ENCODE peak calls at places on chromosomes 16 and 17, in seven cellular contexts. One of them, this sample, is unnamed.

GRCh38 chr17:20965492-20965891 is 77.3 kb downstream of the USP22 start:
- DNase-seq in HT1080: no peak
- DNase-seq in T-helper 22 cell: no peak
- DNase-seq in HT-29: no peak
- DNase-seq in HEK293T: no peak
- DNase-seq in adipocyte: no peak
- DNase-seq in Calu3: no peak
- DNase-seq in this sample: no peak

GRCh38 chr16:7335991-7336634 is 3.5 kb downstream of the RBFOX1 start:
- DNase-seq in HT1080: no peak
- DNase-seq in T-helper 22 cell: no peak
- DNase-seq in HT-29: no peak
- DNase-seq in HEK293T: no peak
- DNase-seq in adipocyte: no peak
- DNase-seq in Calu3: no peak
- DNase-seq in this sample: no peak

GRCh38 chr16:64094170-64094960 is 1027.5 kb downstream of the CDH11 start:
- DNase-seq in HT1080: no peak
- DNase-seq in T-helper 22 cell: no peak
- DNase-seq in HT-29: no peak
- DNase-seq in HEK293T: no peak
- DNase-seq in adipocyte: peak; percentile 41
- DNase-seq in Calu3: no peak
- DNase-seq in this sample: no peak

GRCh38 chr17:50533720-50534148 is 1.2 kb downstream of the EPN3 start:
- DNase-seq in HT1080: no peak
- DNase-seq in T-helper 22 cell: no peak
- DNase-seq in HT-29: peak; percentile 68
- DNase-seq in HEK293T: no peak
- DNase-seq in adipocyte: peak; percentile 61
- DNase-seq in Calu3: peak; percentile 64
- DNase-seq in this sample: no peak

GRCh38 chr16:11164482-11165270 is 91.3 kb downstream of the SOCS1 start:
- DNase-seq in HT1080: no peak
- DNase-seq in T-helper 22 cell: no peak
- DNase-seq in HT-29: no peak
- DNase-seq in HEK293T: no peak
- DNase-seq in adipocyte: no peak
- DNase-seq in Calu3: no peak
- DNase-seq in this sample: no peak

GRCh38 chr16:62548095-62548494 is 511.9 kb upstream of the CDH8 start:
- DNase-seq in HT1080: no peak
- DNase-seq in T-helper 22 cell: no peak
- DNase-seq in HT-29: no peak
- DNase-seq in HEK293T: no peak
- DNase-seq in adipocyte: no peak
- DNase-seq in Calu3: no peak
- DNase-seq in this sample: no peak

GRCh38 chr16:58105619-58106018 is 23.6 kb downstream of the CFAP20 start:
- DNase-seq in HT1080: no peak
- DNase-seq in T-helper 22 cell: no peak
- DNase-seq in HT-29: no peak
- DNase-seq in HEK293T: no peak
- DNase-seq in adipocyte: no peak
- DNase-seq in Calu3: no peak
- DNase-seq in this sample: no peak

GRCh38 chr16:84689126-84689525 is 10.7 kb upstream of the USP10 start:
- DNase-seq in HT1080: peak; percentile 68
- DNase-seq in T-helper 22 cell: no peak
- DNase-seq in HT-29: no peak
- DNase-seq in HEK293T: no peak
- DNase-seq in adipocyte: peak; percentile 74
- DNase-seq in Calu3: no peak
- DNase-seq in this sample: peak; percentile 71

GRCh38 chr16:87465306-87465705 is 27.5 kb downstream of the ZCCHC14 start:
- DNase-seq in HT1080: peak; percentile 75
- DNase-seq in T-helper 22 cell: no peak
- DNase-seq in HT-29: peak; percentile 51
- DNase-seq in HEK293T: no peak
- DNase-seq in adipocyte: peak; percentile 90
- DNase-seq in Calu3: peak; percentile 77
- DNase-seq in this sample: no peak

GRCh38 chr17:9402590-9403199 is 172.9 kb downstream of the STX8 start:
- DNase-seq in HT1080: peak; percentile 52
- DNase-seq in T-helper 22 cell: no peak
- DNase-seq in HT-29: peak; percentile 49
- DNase-seq in HEK293T: peak; percentile 56
- DNase-seq in adipocyte: peak; percentile 23
- DNase-seq in Calu3: peak; percentile 43
- DNase-seq in this sample: peak; percentile 60

GRCh38 chr17:58184986-58185761 is 7.4 kb upstream of the EPX start:
- DNase-seq in HT1080: no peak
- DNase-seq in T-helper 22 cell: no peak
- DNase-seq in HT-29: no peak
- DNase-seq in HEK293T: no peak
- DNase-seq in adipocyte: no peak
- DNase-seq in Calu3: no peak
- DNase-seq in this sample: no peak

GRCh38 chr17:28335959-28336871 is 654 bp downstream of the TNFAIP1 start:
- DNase-seq in HT1080: peak; percentile 82
- DNase-seq in T-helper 22 cell: no peak
- DNase-seq in HT-29: peak; percentile 79
- DNase-seq in HEK293T: peak; percentile 28
- DNase-seq in adipocyte: peak; percentile 90
- DNase-seq in Calu3: peak; percentile 66
- DNase-seq in this sample: peak; percentile 87

GRCh38 chr17:80000955-80001354 is 34.7 kb downstream of the TBC1D16 start:
- DNase-seq in HT1080: no peak
- DNase-seq in T-helper 22 cell: no peak
- DNase-seq in HT-29: no peak
- DNase-seq in HEK293T: no peak
- DNase-seq in adipocyte: no peak
- DNase-seq in Calu3: no peak
- DNase-seq in this sample: no peak

GRCh38 chr17:40373324-40373723 is 8.8 kb upstream of the GJD3 start:
- DNase-seq in HT1080: no peak
- DNase-seq in T-helper 22 cell: no peak
- DNase-seq in HT-29: no peak
- DNase-seq in HEK293T: no peak
- DNase-seq in adipocyte: peak; percentile 70
- DNase-seq in Calu3: no peak
- DNase-seq in this sample: peak; percentile 32

GRCh38 chr16:22206847-22207714 is 1.0 kb downstream of the EEF2K start:
- DNase-seq in HT1080: peak; percentile 44
- DNase-seq in T-helper 22 cell: peak; percentile 52
- DNase-seq in HT-29: peak; percentile 53
- DNase-seq in HEK293T: no peak
- DNase-seq in adipocyte: peak; percentile 85
- DNase-seq in Calu3: peak; percentile 57
- DNase-seq in this sample: peak; percentile 70

GRCh38 chr17:41520821-41521521 is 2.3 kb upstream of the KRT15 start:
- DNase-seq in HT1080: peak; percentile 43
- DNase-seq in T-helper 22 cell: no peak
- DNase-seq in HT-29: peak; percentile 65
- DNase-seq in HEK293T: no peak
- DNase-seq in adipocyte: no peak
- DNase-seq in Calu3: peak; percentile 70
- DNase-seq in this sample: no peak

GRCh38 chr16:68097088-68097487 is 11.9 kb downstream of the NFATC3 start:
- DNase-seq in HT1080: no peak
- DNase-seq in T-helper 22 cell: no peak
- DNase-seq in HT-29: no peak
- DNase-seq in HEK293T: no peak
- DNase-seq in adipocyte: no peak
- DNase-seq in Calu3: no peak
- DNase-seq in this sample: no peak

GRCh38 chr16:68284847-68285246 is 20.5 kb downstream of the SLC7A6 start:
- DNase-seq in HT1080: no peak
- DNase-seq in T-helper 22 cell: no peak
- DNase-seq in HT-29: no peak
- DNase-seq in HEK293T: no peak
- DNase-seq in adipocyte: no peak
- DNase-seq in Calu3: no peak
- DNase-seq in this sample: no peak

GRCh38 chr17:39920218-39921210 is 2.1 kb upstream of the GSDMB start:
- DNase-seq in HT1080: no peak
- DNase-seq in T-helper 22 cell: peak; percentile 4
- DNase-seq in HT-29: no peak
- DNase-seq in HEK293T: no peak
- DNase-seq in adipocyte: no peak
- DNase-seq in Calu3: peak; percentile 86
- DNase-seq in this sample: no peak

GRCh38 chr17:76521262-76521661 is 16.2 kb downstream of the CYGB start:
- DNase-seq in HT1080: no peak
- DNase-seq in T-helper 22 cell: no peak
- DNase-seq in HT-29: no peak
- DNase-seq in HEK293T: no peak
- DNase-seq in adipocyte: no peak
- DNase-seq in Calu3: no peak
- DNase-seq in this sample: no peak

GRCh38 chr17:36939059-36939943 is 2.0 kb downstream of the LHX1 start:
- DNase-seq in HT1080: no peak
- DNase-seq in T-helper 22 cell: no peak
- DNase-seq in HT-29: no peak
- DNase-seq in HEK293T: no peak
- DNase-seq in adipocyte: no peak
- DNase-seq in Calu3: no peak
- DNase-seq in this sample: no peak

GRCh38 chr17:57995076-57995956 is 7.3 kb upstream of the VEZF1 start:
- DNase-seq in HT1080: peak; percentile 72
- DNase-seq in T-helper 22 cell: peak; percentile 10
- DNase-seq in HT-29: peak; percentile 90
- DNase-seq in HEK293T: peak; percentile 66
- DNase-seq in adipocyte: peak; percentile 86
- DNase-seq in Calu3: peak; percentile 55
- DNase-seq in this sample: peak; percentile 83

GRCh38 chr17:1931759-1932579 is 93.2 kb downstream of the RTN4RL1 start:
- DNase-seq in HT1080: no peak
- DNase-seq in T-helper 22 cell: no peak
- DNase-seq in HT-29: no peak
- DNase-seq in HEK293T: no peak
- DNase-seq in adipocyte: no peak
- DNase-seq in Calu3: no peak
- DNase-seq in this sample: no peak

GRCh38 chr17:17496189-17497064 is at the start of gene RASD1:
- DNase-seq in HT1080: peak; percentile 55
- DNase-seq in T-helper 22 cell: peak; percentile 66
- DNase-seq in HT-29: peak; percentile 77
- DNase-seq in HEK293T: peak; percentile 93
- DNase-seq in adipocyte: peak; percentile 95
- DNase-seq in Calu3: peak; percentile 73
- DNase-seq in this sample: peak; percentile 80

GRCh38 chr16:81798311-81799137 is 19.4 kb downstream of the PLCG2 start:
- DNase-seq in HT1080: no peak
- DNase-seq in T-helper 22 cell: no peak
- DNase-seq in HT-29: no peak
- DNase-seq in HEK293T: no peak
- DNase-seq in adipocyte: no peak
- DNase-seq in Calu3: no peak
- DNase-seq in this sample: no peak

GRCh38 chr17:30915833-30916611 is 5.7 kb upstream of the ADAP2 start:
- DNase-seq in HT1080: no peak
- DNase-seq in T-helper 22 cell: no peak
- DNase-seq in HT-29: no peak
- DNase-seq in HEK293T: no peak
- DNase-seq in adipocyte: no peak
- DNase-seq in Calu3: no peak
- DNase-seq in this sample: no peak

GRCh38 chr17:17297217-17297616 is 6.0 kb upstream of the NT5M start:
- DNase-seq in HT1080: no peak
- DNase-seq in T-helper 22 cell: no peak
- DNase-seq in HT-29: no peak
- DNase-seq in HEK293T: no peak
- DNase-seq in adipocyte: no peak
- DNase-seq in Calu3: no peak
- DNase-seq in this sample: no peak

GRCh38 chr17:28404461-28404811 is 1.6 kb downstream of the SLC46A1 start:
- DNase-seq in HT1080: no peak
- DNase-seq in T-helper 22 cell: no peak
- DNase-seq in HT-29: no peak
- DNase-seq in HEK293T: no peak
- DNase-seq in adipocyte: no peak
- DNase-seq in Calu3: no peak
- DNase-seq in this sample: no peak

GRCh38 chr17:22516861-22517636 is 824.7 kb downstream of the KCNJ18 start:
- DNase-seq in HT1080: no peak
- DNase-seq in T-helper 22 cell: no peak
- DNase-seq in HT-29: no peak
- DNase-seq in HEK293T: no peak
- DNase-seq in adipocyte: no peak
- DNase-seq in Calu3: no peak
- DNase-seq in this sample: no peak

GRCh38 chr17:7438050-7438614 is 1.2 kb upstream of the FGF11 start:
- DNase-seq in HT1080: no peak
- DNase-seq in T-helper 22 cell: no peak
- DNase-seq in HT-29: no peak
- DNase-seq in HEK293T: no peak
- DNase-seq in adipocyte: peak; percentile 38
- DNase-seq in Calu3: no peak
- DNase-seq in this sample: no peak

GRCh38 chr16:80985611-80986010 is 21.1 kb downstream of the CMC2 start:
- DNase-seq in HT1080: no peak
- DNase-seq in T-helper 22 cell: no peak
- DNase-seq in HT-29: no peak
- DNase-seq in HEK293T: no peak
- DNase-seq in adipocyte: no peak
- DNase-seq in Calu3: no peak
- DNase-seq in this sample: no peak

GRCh38 chr17:34850023-34850422 is 111.2 kb downstream of the CCT6B start:
- DNase-seq in HT1080: no peak
- DNase-seq in T-helper 22 cell: no peak
- DNase-seq in HT-29: no peak
- DNase-seq in HEK293T: no peak
- DNase-seq in adipocyte: peak; percentile 14
- DNase-seq in Calu3: no peak
- DNase-seq in this sample: no peak

GRCh38 chr16:11310997-11311561 is 29.9 kb upstream of the PRM1 start:
- DNase-seq in HT1080: no peak
- DNase-seq in T-helper 22 cell: no peak
- DNase-seq in HT-29: no peak
- DNase-seq in HEK293T: no peak
- DNase-seq in adipocyte: no peak
- DNase-seq in Calu3: no peak
- DNase-seq in this sample: no peak

GRCh38 chr17:12358477-12358876 is 307.2 kb upstream of the MYOCD start:
- DNase-seq in HT1080: no peak
- DNase-seq in T-helper 22 cell: no peak
- DNase-seq in HT-29: no peak
- DNase-seq in HEK293T: no peak
- DNase-seq in adipocyte: no peak
- DNase-seq in Calu3: no peak
- DNase-seq in this sample: no peak

This sample was measured in RKO.